ENCODE peak calls at places on chromosomes 6 and 20, in eight cellular contexts. V, T, Z, P, N, B, G and W are unnamed samples.

GRCh38 chr6:140252099-140252498 is 877.7 kb upstream of the CITED2 start:
- DNase-seq in N (no peak), G (no peak), V (no peak), P (no peak), T (no peak), B (peak; percentile 32), Z (no peak), W (no peak)

GRCh38 chr20:50584687-50585086 is 74.5 kb downstream of the PTPN1 start:
- DNase-seq in V (no peak), Z (no peak), B (no peak), N (no peak), P (no peak), T (no peak), G (no peak), W (no peak)

GRCh38 chr20:17036546-17036945 is 190.3 kb upstream of the PCSK2 start:
- DNase-seq in Z (no peak), P (no peak), B (no peak), T (no peak), N (no peak), G (no peak), V (no peak), W (no peak)

GRCh38 chr6:17281497-17282481 is 628 bp downstream of the RBM24 start:
- DNase-seq in Z (no peak), P (no peak), V (peak; percentile 51), N (no peak), G (no peak), B (peak; percentile 35), T (peak; percentile 21), W (no peak)

GRCh38 chr6:52505726-52506501 is 70.9 kb downstream of the TRAM2 start:
- DNase-seq in P (no peak), T (peak; percentile 36), G (no peak), N (no peak), Z (no peak), B (no peak), V (no peak), W (no peak)

GRCh38 chr6:2900821-2901644 is 2.1 kb downstream of the SERPINB9 start:
- DNase-seq in T (no peak), P (no peak), B (peak; percentile 17), V (peak; percentile 53), G (no peak), Z (no peak), N (no peak), W (no peak)

GRCh38 chr6:17054647-17055046 is 47.2 kb upstream of the STMND1 start:
- DNase-seq in P (no peak), N (no peak), V (no peak), G (no peak), Z (no peak), B (no peak), T (no peak), W (no peak)

GRCh38 chr6:8655670-8656454 is 220.5 kb upstream of the SLC35B3 start:
- DNase-seq in N (no peak), B (no peak), V (no peak), P (no peak), G (peak; percentile 56), T (no peak), Z (no peak), W (no peak)

GRCh38 chr6:157133856-157134255 is 189.5 kb downstream of the TMEM242 start:
- DNase-seq in V (no peak), T (no peak), N (no peak), G (no peak), P (no peak), B (no peak), Z (no peak), W (no peak)

GRCh38 chr6:132084811-132085509 is 133.8 kb upstream of the CCN2 start:
- DNase-seq in Z (no peak), V (no peak), N (no peak), P (no peak), T (peak; percentile 34), B (peak; percentile 98), G (no peak), W (no peak)

GRCh38 chr6:139336488-139336887 is 38.0 kb downstream of the CITED2 start:
- DNase-seq in V (peak; percentile 53), G (no peak), T (no peak), B (peak; percentile 75), P (no peak), Z (peak; percentile 33), N (peak; percentile 60), W (no peak)

GRCh38 chr20:21395666-21396044 is 1.7 kb downstream of the NKX2-4 start:
- DNase-seq in N (no peak), G (no peak), T (peak; percentile 31), P (no peak), V (no peak), B (no peak), Z (no peak), W (peak; percentile 26)

GRCh38 chr6:25035451-25036435 is 100.0 kb upstream of the RIPOR2 start:
- DNase-seq in V (no peak), Z (no peak), N (no peak), P (no peak), T (no peak), G (no peak), B (no peak), W (no peak)

GRCh38 chr6:114096553-114097172 is 125.7 kb upstream of the HDAC2 start:
- DNase-seq in N (no peak), G (peak; percentile 46), T (peak; percentile 43), P (peak; percentile 16), B (peak; percentile 68), V (no peak), Z (no peak), W (no peak)

GRCh38 chr20:24812356-24812755 is 136.7 kb upstream of the CST7 start:
- DNase-seq in G (no peak), V (no peak), P (no peak), T (no peak), Z (no peak), N (no peak), B (no peak), W (no peak)

GRCh38 chr6:137706065-137706422 is 161.0 kb upstream of the TNFAIP3 start:
- DNase-seq in B (no peak), G (no peak), V (no peak), T (no peak), Z (no peak), N (no peak), P (no peak), W (no peak)

GRCh38 chr6:137704802-137705165 is 162.3 kb upstream of the TNFAIP3 start:
- DNase-seq in G (no peak), B (no peak), V (no peak), Z (no peak), T (no peak), P (no peak), N (no peak), W (no peak)

GRCh38 chr6:137707590-137708360 is 159.3 kb upstream of the TNFAIP3 start:
- DNase-seq in T (peak; percentile 59), G (peak; percentile 99), B (peak; percentile 93), N (peak; percentile 60), Z (no peak), V (peak; percentile 60), P (peak; percentile 69), W (peak; percentile 78)

GRCh38 chr6:137707038-137707589 is 159.9 kb upstream of the TNFAIP3 start:
- DNase-seq in P (no peak), N (no peak), T (no peak), V (no peak), Z (no peak), G (no peak), B (no peak), W (no peak)

GRCh38 chr6:137705166-137706064 is 161.6 kb upstream of the TNFAIP3 start:
- DNase-seq in P (peak; percentile 24), Z (peak; percentile 64), T (peak; percentile 45), G (peak; percentile 71), V (peak; percentile 90), N (peak; percentile 64), B (peak; percentile 80), W (peak; percentile 69)
- TF ChIP-seq CTCF in P (peak; percentile 89), Z (no peak), T (peak; percentile 79), G (peak; percentile 94), V (peak; percentile 86), N (peak; percentile 80), B (peak; percentile 93), W (peak; percentile 93)

GRCh38 chr6:68317366-68317765 is 317.7 kb upstream of the ADGRB3 start:
- DNase-seq in V (no peak), B (peak; percentile 5), Z (no peak), T (no peak), G (no peak), P (no peak), N (no peak), W (no peak)

GRCh38 chr6:68313911-68314310 is 321.2 kb upstream of the ADGRB3 start:
- DNase-seq in N (no peak), T (no peak), P (no peak), V (no peak), G (no peak), B (peak; percentile 52), Z (no peak), W (no peak)
- TF ChIP-seq CTCF in N (no peak), T (peak; percentile 29), P (no peak), V (no peak), G (no peak), B (peak; percentile 50), Z (no peak), W (no peak)

DNA sequence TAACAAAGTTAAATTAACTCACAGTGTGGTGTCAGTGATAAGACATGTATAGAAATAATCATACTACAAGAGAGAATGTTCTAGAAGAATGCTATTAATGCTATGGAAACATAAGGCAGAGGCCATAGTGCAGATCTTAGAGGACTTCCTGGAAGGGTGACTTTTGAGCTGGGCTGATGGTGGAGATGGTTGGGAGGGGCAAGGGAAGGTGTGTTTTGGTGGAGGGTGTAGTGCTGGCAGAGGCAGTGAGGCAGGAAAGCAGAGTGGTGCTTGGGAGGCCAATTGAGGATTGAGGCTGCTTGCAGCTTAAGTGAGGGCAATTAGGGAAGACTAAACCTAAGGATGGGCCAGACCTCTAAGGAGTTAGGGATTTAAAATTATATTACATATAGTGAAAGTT is 58.5 kb upstream of the FNDC1 start:
- DNase-seq in G (no peak), Z (no peak), N (no peak), T (no peak), P (no peak), B (no peak), V (no peak), W (peak; percentile 6)
- TF ChIP-seq CTCF in G (no peak), Z (no peak), N (no peak), T (no peak), P (no peak), B (no peak), V (no peak), W (no peak)

DNA sequence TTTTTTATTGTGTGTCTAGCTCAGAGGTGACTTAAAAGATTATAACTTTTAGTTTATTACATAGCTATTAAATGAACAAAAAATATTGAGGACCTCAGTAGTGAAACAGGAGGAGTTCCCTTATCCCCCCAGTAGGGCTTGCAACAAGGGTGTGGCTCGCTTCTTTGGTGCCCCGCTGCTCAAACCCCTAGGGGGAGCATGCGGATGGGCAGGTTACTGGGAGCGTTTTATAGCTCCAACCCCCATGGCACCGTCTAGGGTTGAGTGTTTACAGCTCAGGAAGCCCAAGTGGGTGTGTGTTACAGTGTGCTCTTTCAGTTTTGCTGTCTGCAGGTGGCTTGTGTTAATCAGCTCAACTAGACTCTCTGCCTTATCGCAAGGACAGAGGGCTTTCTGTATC is 1513.7 kb downstream of the GRIK2 start:
- DNase-seq in G (no peak), T (no peak), P (no peak), V (no peak), B (no peak), Z (no peak), N (no peak), W (no peak)
- TF ChIP-seq CTCF in G (no peak), T (no peak), P (peak; percentile 12), V (no peak), B (no peak), Z (no peak), N (no peak), W (no peak)